ENCODE peak calls at places on chromosomes 2 and 18, in five cellular contexts. One of them, this sample, is unnamed.

GRCh38 chr2:172091626-172092566 is 6.6 kb downstream of the DLX1 start:
- DNase-seq in GM23338: peak
- DNase-seq in K562: no peak
- DNase-seq in H1: no peak
- DNase-seq in HepG2: no peak
- DNase-seq in this sample: no peak

GRCh38 chr2:230494980-230495379 is 79.0 kb downstream of the SP100 start:
- DNase-seq in H1: no peak
- DNase-seq in K562: no peak
- DNase-seq in GM23338: no peak
- DNase-seq in HepG2: no peak
- DNase-seq in this sample: no peak

GRCh38 chr2:63408530-63408929 is 179.7 kb downstream of the WDPCP start:
- DNase-seq in K562: no peak
- DNase-seq in H1: no peak
- DNase-seq in GM23338: no peak
- DNase-seq in HepG2: peak
- DNase-seq in this sample: no peak

GRCh38 chr2:143525006-143525405 is 395.8 kb downstream of the ARHGAP15 start:
- DNase-seq in GM23338: no peak
- DNase-seq in HepG2: no peak
- DNase-seq in K562: no peak
- DNase-seq in H1: no peak
- DNase-seq in this sample: no peak

GRCh38 chr2:220246356-220246755 is 618.9 kb downstream of the SLC4A3 start:
- DNase-seq in GM23338: no peak
- DNase-seq in K562: no peak
- DNase-seq in HepG2: no peak
- DNase-seq in H1: no peak
- DNase-seq in this sample: no peak

GRCh38 chr2:43950383-43951008 is 45.3 kb downstream of the LRPPRC start:
- DNase-seq in H1: no peak
- DNase-seq in K562: no peak
- DNase-seq in GM23338: peak
- DNase-seq in HepG2: peak
- DNase-seq in this sample: no peak

GRCh38 chr2:33221046-33221784 is 255.2 kb upstream of the RASGRP3 start:
- DNase-seq in H1: no peak
- DNase-seq in K562: no peak
- DNase-seq in GM23338: no peak
- DNase-seq in HepG2: no peak
- DNase-seq in this sample: no peak

GRCh38 chr18:51039138-51040112 is 9.4 kb downstream of the SMAD4 start:
- DNase-seq in GM23338: peak
- DNase-seq in HepG2: no peak
- DNase-seq in H1: no peak
- DNase-seq in K562: peak
- DNase-seq in this sample: no peak

GRCh38 chr18:75612491-75612890 is 185.0 kb upstream of the SMIM21 start:
- DNase-seq in GM23338: no peak
- DNase-seq in K562: no peak
- DNase-seq in HepG2: no peak
- DNase-seq in H1: no peak
- DNase-seq in this sample: no peak

GRCh38 chr2:48471048-48471474 is 58.9 kb upstream of the STON1 start:
- DNase-seq in GM23338: peak
- DNase-seq in K562: peak
- DNase-seq in HepG2: peak
- DNase-seq in H1: no peak
- DNase-seq in this sample: no peak

GRCh38 chr2:144084114-144084661 is 435.7 kb downstream of the ZEB2 start:
- DNase-seq in H1: no peak
- DNase-seq in GM23338: no peak
- DNase-seq in HepG2: no peak
- DNase-seq in K562: no peak
- DNase-seq in this sample: no peak

GRCh38 chr2:233064526-233065199 is 4.5 kb downstream of the INPP5D start:
- DNase-seq in GM23338: no peak
- DNase-seq in K562: no peak
- DNase-seq in HepG2: no peak
- DNase-seq in H1: no peak
- DNase-seq in this sample: no peak

GRCh38 chr18:79522451-79523220 is 126.9 kb downstream of the NFATC1 start:
- DNase-seq in GM23338: no peak
- DNase-seq in HepG2: no peak
- DNase-seq in K562: no peak
- DNase-seq in H1: no peak
- DNase-seq in this sample: no peak

GRCh38 chr18:79524181-79525078 is 128.7 kb downstream of the NFATC1 start:
- DNase-seq in H1: no peak
- DNase-seq in HepG2: no peak
- DNase-seq in GM23338: no peak
- DNase-seq in K562: no peak
- DNase-seq in this sample: no peak

GRCh38 chr18:79521806-79522205 is 126.1 kb downstream of the NFATC1 start:
- DNase-seq in H1: no peak
- DNase-seq in GM23338: no peak
- DNase-seq in HepG2: no peak
- DNase-seq in K562: no peak
- DNase-seq in this sample: no peak

GRCh38 chr18:79523738-79524180 is 128.0 kb downstream of the NFATC1 start:
- DNase-seq in HepG2: no peak
- DNase-seq in H1: no peak
- DNase-seq in GM23338: no peak
- DNase-seq in K562: no peak
- DNase-seq in this sample: peak

GRCh38 chr18:79523221-79523737 is 127.5 kb downstream of the NFATC1 start:
- DNase-seq in GM23338: no peak
- DNase-seq in H1: no peak
- DNase-seq in K562: no peak
- DNase-seq in HepG2: no peak
- DNase-seq in this sample: no peak
- H3K4me3 ChIP-seq in GM23338: no peak
- H3K4me3 ChIP-seq in H1: no peak
- H3K4me3 ChIP-seq in K562: no peak
- H3K4me3 ChIP-seq in HepG2: no peak
- H3K4me3 ChIP-seq in this sample: no peak

DNA sequence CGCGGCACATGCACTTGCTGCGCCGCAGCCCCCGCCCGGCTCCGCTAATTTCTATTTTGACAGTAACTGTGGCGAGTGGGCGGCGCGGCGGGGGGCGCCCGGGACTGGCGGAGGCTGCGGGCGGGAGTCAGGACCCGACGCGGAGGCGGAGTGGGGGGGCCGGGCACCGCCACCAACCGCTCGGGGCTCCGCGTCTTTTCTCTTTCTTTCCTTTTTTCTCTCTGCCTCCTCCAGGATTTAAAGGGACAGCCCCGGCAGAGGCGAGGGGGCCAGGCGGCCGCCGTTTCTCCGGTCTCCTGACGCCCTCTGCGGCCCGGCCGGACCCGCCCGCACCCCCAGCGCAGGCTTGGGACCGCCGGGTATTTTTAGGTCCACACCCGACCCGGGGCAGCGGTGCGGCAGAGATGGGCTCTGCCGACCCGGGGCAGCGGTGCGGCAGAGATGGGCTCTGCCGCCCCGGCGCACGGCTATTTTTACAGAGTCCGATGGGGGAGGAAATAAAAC is 460 bp upstream of the ZBTB7C start:
- DNase-seq in GM23338: peak
- DNase-seq in H1: no peak
- DNase-seq in HepG2: no peak
- DNase-seq in K562: peak
- DNase-seq in this sample: no peak
- TF ChIP-seq CREB1 in GM23338: no peak
- TF ChIP-seq CREB1 in H1: no peak
- TF ChIP-seq CREB1 in HepG2: no peak
- TF ChIP-seq CREB1 in K562: no peak
- TF ChIP-seq CREB1 in this sample: no peak

GRCh38 chr2:94879982-94880377 is 8.8 kb downstream of the TEKT4 start:
- DNase-seq in K562: no peak
- DNase-seq in HepG2: no peak
- DNase-seq in GM23338: no peak
- DNase-seq in H1: no peak
- DNase-seq in this sample: no peak
- H3K4me3 ChIP-seq in K562: no peak
- H3K4me3 ChIP-seq in HepG2: no peak
- H3K4me3 ChIP-seq in GM23338: no peak
- H3K4me3 ChIP-seq in H1: no peak
- H3K4me3 ChIP-seq in this sample: no peak

GRCh38 chr2:235204923-235205322 is 253.1 kb downstream of the SH3BP4 start:
- DNase-seq in GM23338: no peak
- DNase-seq in H1: no peak
- DNase-seq in K562: no peak
- DNase-seq in HepG2: no peak
- DNase-seq in this sample: no peak

GRCh38 chr2:235200216-235200615 is 248.4 kb downstream of the SH3BP4 start:
- DNase-seq in GM23338: no peak
- DNase-seq in H1: no peak
- DNase-seq in HepG2: no peak
- DNase-seq in K562: no peak
- DNase-seq in this sample: no peak

GRCh38 chr2:235199128-235199527 is 247.3 kb downstream of the SH3BP4 start:
- DNase-seq in HepG2: no peak
- DNase-seq in GM23338: no peak
- DNase-seq in H1: no peak
- DNase-seq in K562: no peak
- DNase-seq in this sample: no peak

GRCh38 chr2:235206399-235206798 is 254.6 kb downstream of the SH3BP4 start:
- DNase-seq in HepG2: no peak
- DNase-seq in K562: no peak
- DNase-seq in H1: no peak
- DNase-seq in GM23338: no peak
- DNase-seq in this sample: no peak

GRCh38 chr2:235201796-235202195 is 250.0 kb downstream of the SH3BP4 start:
- DNase-seq in H1: no peak
- DNase-seq in GM23338: no peak
- DNase-seq in HepG2: no peak
- DNase-seq in K562: no peak
- DNase-seq in this sample: no peak
- TF ChIP-seq CREB1 in H1: no peak
- TF ChIP-seq CREB1 in GM23338: no peak
- TF ChIP-seq CREB1 in HepG2: no peak
- TF ChIP-seq CREB1 in K562: no peak
- TF ChIP-seq CREB1 in this sample: no peak

DNA sequence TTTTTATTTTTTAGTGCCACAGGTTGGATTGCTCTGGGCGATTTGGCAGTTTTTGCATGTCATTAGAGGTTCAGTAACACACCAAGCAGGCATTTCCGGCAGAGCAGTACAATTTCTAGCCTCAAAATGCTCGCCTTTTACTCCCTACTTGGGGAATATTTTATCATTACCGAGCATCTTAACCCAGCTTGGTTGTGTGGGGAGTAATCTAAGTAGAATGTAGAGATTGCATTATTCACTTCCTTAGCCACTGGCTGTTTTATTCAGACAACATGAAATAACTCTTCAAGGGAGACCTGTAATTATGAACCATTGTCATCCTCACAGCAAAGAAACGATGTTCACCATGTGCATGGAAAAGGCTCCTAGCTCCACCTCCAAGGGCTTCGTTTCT is 13.1 kb downstream of the GRP start:
- DNase-seq in GM23338: no peak
- DNase-seq in H1: no peak
- DNase-seq in HepG2: no peak
- DNase-seq in K562: no peak
- DNase-seq in this sample: no peak
- H3K4me3 ChIP-seq in GM23338: no peak
- H3K4me3 ChIP-seq in H1: no peak
- H3K4me3 ChIP-seq in HepG2: no peak
- H3K4me3 ChIP-seq in K562: no peak
- H3K4me3 ChIP-seq in this sample: no peak